ENCODE peak calls at places on chromosome 5, in seven cellular contexts. N, O, Y, C, A, H and B are unnamed samples.

GRCh38 chr5:53479656-53480473 is 564 bp upstream of the FST start:
- DNase-seq in N (peak), O (peak), Y (peak), C (peak), A (peak), H (no peak), B (peak)

GRCh38 chr5:54985301-54986268 is at the start of gene ESM1:
- DNase-seq in N (no peak), O (no peak), Y (no peak), C (no peak), A (no peak), H (no peak), B (no peak)

GRCh38 chr5:60248900-60249299 is 355.4 kb upstream of the PDE4D start:
- DNase-seq in N (no peak), O (peak), Y (no peak), C (no peak), A (no peak), H (no peak), B (no peak)

GRCh38 chr5:94632024-94632423 is 13.6 kb downstream of the SLF1 start:
- DNase-seq in N (no peak), O (no peak), Y (no peak), C (no peak), A (no peak), H (no peak), B (no peak)

GRCh38 chr5:62661126-62661525 is 82.5 kb downstream of the LRRC70 start:
- DNase-seq in N (no peak), O (no peak), Y (no peak), C (no peak), A (no peak), H (no peak), B (no peak)

GRCh38 chr5:81826128-81826527 is 75.2 kb upstream of the SSBP2 start:
- DNase-seq in N (no peak), O (no peak), Y (no peak), C (no peak), A (no peak), H (no peak), B (no peak)

GRCh38 chr5:156471893-156472292 is 144.9 kb downstream of the SGCD start:
- DNase-seq in N (no peak), O (no peak), Y (no peak), C (no peak), A (no peak), H (no peak), B (no peak)

GRCh38 chr5:74919487-74919886 is 53.3 kb upstream of the FAM169A start:
- DNase-seq in N (no peak), O (no peak), Y (peak), C (no peak), A (no peak), H (peak), B (no peak)

GRCh38 chr5:32645246-32645645 is 59.9 kb downstream of the SUB1 start:
- DNase-seq in N (no peak), O (no peak), Y (no peak), C (no peak), A (no peak), H (no peak), B (no peak)

GRCh38 chr5:95725937-95726810 is 5.0 kb upstream of the RHOBTB3 start:
- DNase-seq in N (no peak), O (no peak), Y (no peak), C (no peak), A (no peak), H (no peak), B (no peak)

GRCh38 chr5:124935060-124935459 is 188.6 kb upstream of the ZNF608 start:
- DNase-seq in N (no peak), O (no peak), Y (no peak), C (no peak), A (no peak), H (no peak), B (no peak)

GRCh38 chr5:150778517-150779396 is at the start of gene SMIM3:
- DNase-seq in N (peak), O (peak), Y (peak), C (peak), A (peak), H (no peak), B (no peak)

GRCh38 chr5:40405985-40406384 is 273.7 kb upstream of the PTGER4 start:
- DNase-seq in N (no peak), O (no peak), Y (no peak), C (no peak), A (no peak), H (no peak), B (no peak)

GRCh38 chr5:159893020-159893695 is 23.1 kb upstream of the ADRA1B start:
- DNase-seq in N (no peak), O (no peak), Y (no peak), C (no peak), A (no peak), H (no peak), B (no peak)

GRCh38 chr5:69042500-69042899 is 51.3 kb upstream of the SLC30A5 start:
- DNase-seq in N (no peak), O (no peak), Y (no peak), C (no peak), A (no peak), H (peak), B (no peak)

GRCh38 chr5:111513175-111513520 is 813 bp upstream of the STARD4 start:
- DNase-seq in N (no peak), O (no peak), Y (no peak), C (no peak), A (no peak), H (no peak), B (no peak)

GRCh38 chr5:95822038-95822407 is 503 bp downstream of the GLRX start:
- DNase-seq in N (peak), O (peak), Y (peak), C (peak), A (no peak), H (no peak), B (peak)

GRCh38 chr5:53403291-53403690 is 77.1 kb upstream of the FST start:
- DNase-seq in N (no peak), O (no peak), Y (no peak), C (no peak), A (no peak), H (no peak), B (no peak)

GRCh38 chr5:68376931-68377330 is 161.4 kb downstream of the PIK3R1 start:
- DNase-seq in N (no peak), O (no peak), Y (no peak), C (no peak), A (no peak), H (no peak), B (no peak)

GRCh38 chr5:150487199-150488061 is 20.5 kb upstream of the NDST1 start:
- DNase-seq in N (no peak), O (no peak), Y (no peak), C (no peak), A (no peak), H (no peak), B (no peak)

GRCh38 chr5:2611561-2612096 is 139.8 kb downstream of the IRX2 start:
- DNase-seq in N (no peak), O (no peak), Y (no peak), C (no peak), A (no peak), H (no peak), B (no peak)

GRCh38 chr5:93924628-93925027 is 183.2 kb upstream of the POU5F2 start:
- DNase-seq in N (no peak), O (no peak), Y (no peak), C (no peak), A (no peak), H (no peak), B (no peak)

GRCh38 chr5:77990020-77990419 is 213.9 kb upstream of the TBCA start:
- DNase-seq in N (no peak), O (no peak), Y (no peak), C (no peak), A (no peak), H (no peak), B (no peak)

GRCh38 chr5:163612358-163613149 is 107.1 kb downstream of the MAT2B start:
- DNase-seq in N (no peak), O (no peak), Y (no peak), C (no peak), A (no peak), H (no peak), B (no peak)

GRCh38 chr5:20601678-20602100 is 613.7 kb upstream of the CDH18 start:
- DNase-seq in N (no peak), O (no peak), Y (no peak), C (no peak), A (no peak), H (no peak), B (no peak)

GRCh38 chr5:15506146-15506545 is 6.2 kb downstream of the FBXL7 start:
- DNase-seq in N (no peak), O (no peak), Y (no peak), C (no peak), A (no peak), H (no peak), B (no peak)

GRCh38 chr5:374631-375335 is 53.3 kb downstream of the AHRR start:
- DNase-seq in N (peak), O (no peak), Y (no peak), C (peak), A (peak), H (no peak), B (no peak)

GRCh38 chr5:75335486-75335885 is 1.5 kb upstream of the HMGCR start:
- DNase-seq in N (no peak), O (no peak), Y (no peak), C (no peak), A (no peak), H (no peak), B (no peak)

GRCh38 chr5:93589812-93590215 is 6.8 kb downstream of the NR2F1 start:
- DNase-seq in N (no peak), O (no peak), Y (no peak), C (no peak), A (no peak), H (no peak), B (no peak)

GRCh38 chr5:157025093-157025698 is 33.7 kb downstream of the HAVCR1 start:
- DNase-seq in N (no peak), O (no peak), Y (peak), C (no peak), A (no peak), H (no peak), B (no peak)

GRCh38 chr5:148488757-148489156 is 105.0 kb downstream of the FBXO38 start:
- DNase-seq in N (no peak), O (no peak), Y (no peak), C (no peak), A (no peak), H (no peak), B (no peak)

GRCh38 chr5:147398860-147399259 is 111.0 kb downstream of the DPYSL3 start:
- DNase-seq in N (no peak), O (no peak), Y (no peak), C (no peak), A (no peak), H (no peak), B (no peak)

GRCh38 chr5:147400076-147400809 is 109.6 kb downstream of the DPYSL3 start:
- DNase-seq in N (no peak), O (no peak), Y (no peak), C (no peak), A (no peak), H (no peak), B (no peak)

GRCh38 chr5:147400836-147401235 is 109.0 kb downstream of the DPYSL3 start:
- DNase-seq in N (no peak), O (no peak), Y (no peak), C (no peak), A (no peak), H (no peak), B (no peak)

GRCh38 chr5:147396070-147396469 is 113.8 kb downstream of the DPYSL3 start:
- DNase-seq in N (peak), O (peak), Y (no peak), C (peak), A (no peak), H (no peak), B (no peak)

GRCh38 chr5:147397616-147398015 is 112.3 kb downstream of the DPYSL3 start:
- DNase-seq in N (no peak), O (no peak), Y (no peak), C (no peak), A (no peak), H (no peak), B (no peak)
- TF ChIP-seq CTCF in N (no peak), O (no peak), Y (no peak), C (no peak), A (no peak), H (peak), B (no peak)

DNA sequence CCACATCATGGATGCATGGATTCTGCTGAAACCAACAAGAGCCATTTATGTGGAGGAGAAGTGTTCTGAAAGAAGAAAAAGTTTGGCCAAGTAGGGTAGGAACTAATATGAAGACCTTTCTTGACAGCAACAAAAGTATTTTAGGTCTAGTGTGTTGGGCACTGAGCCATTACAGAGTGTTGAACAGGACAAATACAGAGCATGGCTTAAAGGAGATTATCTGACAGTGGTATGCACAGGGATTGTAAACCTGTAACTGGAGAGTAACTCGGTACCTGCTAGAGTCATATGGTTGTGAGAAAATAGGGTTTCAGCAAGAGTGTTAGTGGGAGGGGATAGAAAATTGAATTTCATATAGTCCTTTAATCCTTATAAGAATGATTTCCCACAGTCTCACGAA is 513.2 kb upstream of the WWC1 start:
- DNase-seq in N (no peak), O (no peak), Y (no peak), C (no peak), A (no peak), H (no peak), B (no peak)
- TF ChIP-seq CTCF in N (no peak), O (no peak), Y (no peak), C (no peak), A (no peak), H (no peak), B (no peak)

GRCh38 chr5:35087971-35088370 is 40.2 kb upstream of the AGXT2 start:
- DNase-seq in N (no peak), O (no peak), Y (no peak), C (no peak), A (no peak), H (no peak), B (no peak)
- TF ChIP-seq CTCF in N (no peak), O (no peak), Y (no peak), C (no peak), A (no peak), H (no peak), B (no peak)

GRCh38 chr5:26024774-26025173 is 1013.6 kb downstream of the CDH9 start:
- DNase-seq in N (no peak), O (no peak), Y (no peak), C (no peak), A (no peak), H (no peak), B (no peak)
- TF ChIP-seq CTCF in N (no peak), O (no peak), Y (no peak), C (no peak), A (peak), H (no peak), B (no peak)

GRCh38 chr5:133756756-133757155 is 144.4 kb upstream of the FSTL4 start:
- DNase-seq in N (no peak), O (no peak), Y (no peak), C (no peak), A (no peak), H (no peak), B (no peak)

GRCh38 chr5:133757396-133757795 is 145.1 kb upstream of the FSTL4 start:
- DNase-seq in N (no peak), O (no peak), Y (no peak), C (no peak), A (no peak), H (no peak), B (no peak)

GRCh38 chr5:133756036-133756435 is 143.7 kb upstream of the FSTL4 start:
- DNase-seq in N (no peak), O (no peak), Y (no peak), C (no peak), A (no peak), H (no peak), B (no peak)

GRCh38 chr5:133753856-133754255 is 141.5 kb upstream of the FSTL4 start:
- DNase-seq in N (no peak), O (no peak), Y (no peak), C (no peak), A (no peak), H (no peak), B (no peak)

GRCh38 chr5:133754575-133755169 is 142.3 kb upstream of the FSTL4 start:
- DNase-seq in N (no peak), O (no peak), Y (peak), C (no peak), A (no peak), H (peak), B (no peak)
- TF ChIP-seq CTCF in N (no peak), O (peak), Y (peak), C (peak), A (peak), H (peak), B (no peak)

DNA sequence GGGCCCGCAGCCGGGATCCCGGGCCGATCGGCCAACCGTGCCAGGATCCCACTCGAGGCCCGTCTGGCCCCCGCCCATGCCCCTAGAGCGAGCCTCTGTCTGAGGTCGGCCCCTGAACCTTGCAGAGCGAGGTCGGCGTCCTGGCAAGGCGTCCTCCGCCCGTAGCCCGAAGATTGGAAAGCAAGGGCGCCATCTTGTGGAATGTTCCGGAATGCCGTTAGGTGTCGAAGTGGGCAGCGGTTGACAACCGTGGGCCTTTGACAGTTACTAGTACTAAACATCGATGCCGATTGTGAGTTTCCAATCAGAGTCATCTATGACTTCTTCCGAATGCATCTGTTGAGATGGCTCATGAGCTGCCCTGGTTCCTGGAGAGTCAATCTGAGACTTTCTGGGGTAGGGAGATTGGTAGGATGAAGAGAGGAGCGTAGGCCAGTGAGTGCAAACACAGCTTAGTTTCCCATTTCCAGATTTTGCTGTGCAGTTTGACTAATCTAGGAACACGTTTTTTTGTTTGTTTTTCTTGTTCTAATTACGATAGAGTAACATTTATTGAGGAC is 921 bp upstream of the PLK2 start:
- DNase-seq in N (peak), O (peak), Y (peak), C (no peak), A (peak), H (peak), B (peak)
- TF ChIP-seq CTCF in N (peak), O (peak), Y (peak), C (peak), A (peak), H (peak), B (no peak)

GRCh38 chr5:137037848-137038247 is 461.3 kb downstream of the SPOCK1 start:
- DNase-seq in N (no peak), O (no peak), Y (no peak), C (no peak), A (no peak), H (no peak), B (no peak)
- TF ChIP-seq CTCF in N (no peak), O (no peak), Y (no peak), C (no peak), A (no peak), H (no peak), B (no peak)

DNA sequence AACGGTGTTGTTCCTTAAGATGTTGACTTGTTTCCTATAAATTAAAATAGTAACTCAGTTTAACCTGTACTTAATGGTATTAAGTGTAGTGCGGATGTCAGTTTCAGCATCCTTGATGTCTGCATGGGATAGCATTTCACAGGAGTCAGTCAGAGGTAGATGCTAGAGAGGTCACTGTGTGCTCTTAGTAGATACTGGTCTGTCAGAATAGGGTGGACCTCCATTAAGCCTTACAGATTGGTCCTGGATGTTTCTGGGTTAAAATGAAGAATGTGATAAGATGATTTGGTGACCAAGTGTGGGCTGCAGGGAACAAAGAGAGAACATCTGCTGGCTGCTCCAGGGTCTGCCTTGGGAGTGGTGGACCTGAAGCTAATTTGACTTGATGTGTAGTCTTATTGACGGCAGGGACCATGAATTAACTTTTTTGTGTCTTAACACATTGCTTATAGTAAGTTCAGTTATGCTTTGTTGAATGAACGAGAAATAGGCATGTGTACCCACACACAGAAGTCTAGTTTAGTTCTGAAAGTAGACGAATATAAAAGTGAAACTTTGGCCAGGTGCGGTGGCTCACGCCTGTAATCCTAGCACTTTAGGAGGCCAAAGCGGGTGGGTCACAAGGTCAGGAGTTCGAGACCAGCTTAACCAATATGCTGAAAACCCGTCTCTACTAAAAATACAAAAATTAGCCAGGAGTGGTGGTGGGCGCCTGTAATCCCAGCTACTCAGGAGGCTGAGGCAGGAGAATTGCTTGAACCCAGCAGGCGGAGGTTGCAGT is 12.5 kb downstream of the RAB24 start:
- DNase-seq in N (no peak), O (no peak), Y (no peak), C (no peak), A (no peak), H (no peak), B (no peak)
- TF ChIP-seq CTCF in N (no peak), O (no peak), Y (no peak), C (no peak), A (no peak), H (no peak), B (no peak)